ENCODE peak calls at places on chromosome 16, in six cellular contexts. W is K562, J is GM12878, Z is HCT116, I is H1, P is HepG2. X is an unnamed sample.

GRCh38 chr16:81036751-81037350 is 1.2 kb downstream of the ATMIN start:
- DNase-seq in W (no peak), Z (no peak), I (no peak), J (no peak), P (peak), X (no peak)

GRCh38 chr16:56357291-56357764 is 68.0 kb downstream of the AMFR start:
- DNase-seq in W (no peak), P (no peak), I (peak), J (no peak), Z (no peak), X (no peak)

GRCh38 chr16:56763305-56763916 is 33.5 kb downstream of the NUP93 start:
- DNase-seq in Z (no peak), P (no peak), W (no peak), J (no peak), I (no peak), X (no peak)

GRCh38 chr16:3536851-3537250 is 36.0 kb downstream of the CLUAP1 start:
- DNase-seq in Z (no peak), J (no peak), W (no peak), I (no peak), P (no peak), X (no peak)

GRCh38 chr16:3690991-3691720 is 26.2 kb downstream of the TRAP1 start:
- DNase-seq in I (no peak), W (no peak), J (no peak), P (no peak), Z (no peak), X (no peak)

GRCh38 chr16:57698812-57699405 is 4.3 kb downstream of the DRC7 start:
- DNase-seq in J (no peak), Z (no peak), W (no peak), P (no peak), I (no peak), X (no peak)

GRCh38 chr16:57541754-57542435 is 548 bp upstream of the ADGRG5 start:
- DNase-seq in W (no peak), Z (no peak), I (peak), P (no peak), J (no peak), X (no peak)

GRCh38 chr16:4461250-4462085 is 13.0 kb downstream of the NMRAL1 start:
- DNase-seq in Z (no peak), J (no peak), W (peak), P (peak), I (peak), X (no peak)

GRCh38 chr16:15502041-15502725 is 67.8 kb downstream of the BMERB1 start:
- DNase-seq in W (peak), J (no peak), Z (peak), I (no peak), P (peak), X (no peak)

GRCh38 chr16:17325744-17326143 is 145.0 kb downstream of the XYLT1 start:
- DNase-seq in W (no peak), P (no peak), I (no peak), J (no peak), Z (no peak), X (no peak)

GRCh38 chr16:53678756-53679334 is 24.8 kb downstream of the RPGRIP1L start:
- DNase-seq in Z (no peak), W (no peak), P (no peak), J (no peak), I (no peak), X (no peak)

GRCh38 chr16:69367980-69368379 is 16.4 kb upstream of the TMED6 start:
- DNase-seq in I (no peak), J (no peak), Z (no peak), W (no peak), P (no peak), X (no peak)

DNA sequence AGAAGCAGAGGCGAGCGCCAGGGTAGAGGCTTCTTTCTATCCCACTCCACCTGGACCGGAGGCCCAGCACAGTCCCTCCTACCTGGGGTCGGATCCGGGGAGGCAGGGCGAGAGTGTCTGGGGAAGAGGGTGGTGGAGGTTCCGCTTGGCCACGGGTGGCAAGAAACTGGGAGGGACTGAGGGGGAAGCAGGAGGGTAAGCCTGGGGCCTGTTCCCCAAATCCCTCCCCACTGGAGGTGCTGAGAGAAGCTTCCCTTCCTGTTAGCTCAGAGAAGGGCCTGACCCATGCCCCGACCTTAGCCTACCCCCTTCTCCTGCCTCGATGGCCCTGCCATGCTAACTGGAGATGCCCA is 1.8 kb upstream of the TPPP3 start:
- DNase-seq in W (no peak), I (no peak), Z (no peak), P (no peak), J (no peak), X (no peak)
- H3K4me3 ChIP-seq in W (no peak), I (peak), Z (no peak), P (no peak), J (no peak), X (no peak)

GRCh38 chr16:2471016-2471652 is at the start of gene NTN3:
- DNase-seq in W (peak), I (peak), J (no peak), Z (no peak), P (no peak), X (peak)
- TF ChIP-seq ZNF274 in W (no peak), I (no peak), J (no peak), Z (no peak), P (no peak), X (no peak)

GRCh38 chr16:86808863-86809444 is 230.6 kb downstream of the FOXL1 start:
- DNase-seq in J (no peak), W (no peak), P (no peak), I (no peak), Z (no peak), X (no peak)

GRCh38 chr16:86809458-86809955 is 231.2 kb downstream of the FOXL1 start:
- DNase-seq in J (no peak), Z (no peak), W (no peak), P (no peak), I (no peak), X (no peak)

GRCh38 chr16:86805210-86805609 is 226.9 kb downstream of the FOXL1 start:
- DNase-seq in P (no peak), Z (no peak), W (no peak), I (no peak), J (no peak), X (no peak)

GRCh38 chr16:86806181-86806837 is 228.0 kb downstream of the FOXL1 start:
- DNase-seq in P (no peak), W (no peak), I (no peak), J (no peak), Z (no peak), X (no peak)

GRCh38 chr16:86806838-86807351 is 228.5 kb downstream of the FOXL1 start:
- DNase-seq in J (no peak), P (no peak), W (no peak), I (peak), Z (no peak), X (no peak)
- TF ChIP-seq YY1 in J (no peak), P (no peak), W (no peak), I (no peak), Z (no peak), X (no peak)

GRCh38 chr16:86344881-86345280 is 165.4 kb upstream of the FOXF1 start:
- DNase-seq in P (no peak), W (no peak), Z (no peak), I (no peak), J (no peak), X (no peak)

GRCh38 chr16:86342161-86342560 is 168.2 kb upstream of the FOXF1 start:
- DNase-seq in J (no peak), W (no peak), I (no peak), P (no peak), Z (no peak), X (no peak)

GRCh38 chr16:86344586-86344871 is 165.8 kb upstream of the FOXF1 start:
- DNase-seq in W (no peak), I (no peak), J (no peak), P (no peak), Z (no peak), X (no peak)

GRCh38 chr16:86343733-86344585 is 166.4 kb upstream of the FOXF1 start:
- DNase-seq in Z (no peak), I (no peak), W (no peak), J (no peak), P (no peak), X (no peak)

GRCh38 chr16:86343111-86343642 is 167.2 kb upstream of the FOXF1 start:
- DNase-seq in W (no peak), P (no peak), Z (no peak), I (no peak), J (no peak), X (no peak)
- H3K4me3 ChIP-seq in W (no peak), P (no peak), Z (no peak), I (no peak), J (no peak), X (no peak)

GRCh38 chr16:20355114-20355782 is 2.7 kb upstream of the UMOD start:
- DNase-seq in J (no peak), P (no peak), I (no peak), Z (no peak), W (no peak), X (no peak)

GRCh38 chr16:20364051-20364450 is 11.5 kb upstream of the UMOD start:
- DNase-seq in Z (no peak), I (no peak), P (no peak), J (no peak), W (no peak), X (no peak)

GRCh38 chr16:20363191-20363590 is 10.7 kb upstream of the UMOD start:
- DNase-seq in W (no peak), I (no peak), P (no peak), Z (no peak), J (no peak), X (no peak)

DNA sequence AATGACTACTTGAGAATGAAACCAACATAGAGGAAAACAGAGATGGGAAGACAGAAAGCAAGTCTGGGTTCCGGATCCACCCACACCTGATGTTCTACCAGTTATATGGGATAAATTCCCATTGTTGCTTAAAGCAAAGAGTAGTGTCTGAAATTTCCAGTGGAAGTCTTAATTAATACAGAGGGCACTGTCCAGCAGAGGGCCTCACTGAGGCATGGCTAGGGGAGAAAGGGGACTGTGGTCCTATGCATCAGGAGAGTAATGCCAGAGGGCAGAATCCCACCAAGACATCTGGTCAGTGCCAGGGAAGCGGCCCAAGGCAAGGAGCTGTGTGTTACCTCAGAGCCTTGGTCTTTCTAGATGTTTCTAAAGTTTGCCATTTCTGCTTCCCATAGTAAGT is 7.5 kb upstream of the UMOD start:
- DNase-seq in I (peak), Z (no peak), W (peak), P (peak), J (no peak), X (no peak)
- TF ChIP-seq ZNF274 in I (no peak), Z (no peak), W (no peak), P (no peak), J (no peak), X (no peak)

GRCh38 chr16:73527191-73527590 is 479.3 kb upstream of the ZFHX3 start:
- DNase-seq in J (no peak), Z (no peak), I (no peak), W (no peak), P (no peak), X (no peak)
- TF ChIP-seq YY1 in J (no peak), Z (no peak), I (no peak), W (no peak), P (no peak), X (no peak)

DNA sequence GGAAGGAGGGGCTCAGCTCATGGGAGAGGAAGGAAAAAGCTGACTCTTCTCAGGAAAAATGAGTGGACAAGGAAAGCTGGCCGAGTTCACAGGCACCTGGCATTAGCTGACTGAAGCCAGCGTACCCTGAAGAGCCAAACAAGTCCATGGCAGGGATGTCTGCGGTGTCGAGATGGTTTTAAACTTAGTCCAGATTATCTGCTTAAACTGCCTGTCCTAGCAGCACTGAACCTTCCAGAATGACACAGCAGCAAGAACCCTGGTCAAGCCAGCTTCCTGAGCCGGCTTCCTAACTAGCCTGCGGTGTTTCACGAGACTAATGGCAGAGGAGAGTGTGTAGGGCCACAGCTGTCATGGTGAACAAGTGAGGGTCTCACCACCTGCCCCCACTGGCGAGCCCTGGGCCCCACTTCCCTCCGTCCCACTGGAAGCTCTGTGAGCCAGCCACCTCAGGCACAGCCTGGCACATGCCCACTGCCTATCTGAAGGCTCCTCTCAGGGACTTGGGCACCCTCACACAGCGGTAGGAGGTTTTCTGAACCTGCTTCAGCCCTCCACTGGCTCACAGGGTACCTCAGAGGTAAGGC is 28.8 kb upstream of the MTSS2 start:
- DNase-seq in W (no peak), I (no peak), Z (no peak), J (no peak), P (no peak), X (no peak)
- H3K4me3 ChIP-seq in W (no peak), I (no peak), Z (no peak), J (no peak), P (no peak), X (no peak)

GRCh38 chr16:49455991-49456745 is 82.6 kb downstream of the C16orf78 start:
- DNase-seq in J (no peak), Z (no peak), I (no peak), P (no peak), W (no peak), X (no peak)
- TF ChIP-seq ZNF274 in J (no peak), Z (no peak), I (no peak), P (no peak), W (no peak), X (no peak)

GRCh38 chr16:12764813-12765212 is 38.9 kb downstream of the CPPED1 start:
- DNase-seq in Z (no peak), J (no peak), P (no peak), W (no peak), I (no peak), X (no peak)

GRCh38 chr16:12771341-12771798 is 32.3 kb downstream of the CPPED1 start:
- DNase-seq in J (no peak), W (no peak), P (peak), I (no peak), Z (no peak), X (no peak)

GRCh38 chr16:12763517-12763916 is 40.2 kb downstream of the CPPED1 start:
- DNase-seq in Z (no peak), J (no peak), W (no peak), P (peak), I (no peak), X (no peak)

GRCh38 chr16:12766853-12767252 is 36.8 kb downstream of the CPPED1 start:
- DNase-seq in Z (no peak), I (no peak), J (no peak), P (no peak), W (no peak), X (no peak)

DNA sequence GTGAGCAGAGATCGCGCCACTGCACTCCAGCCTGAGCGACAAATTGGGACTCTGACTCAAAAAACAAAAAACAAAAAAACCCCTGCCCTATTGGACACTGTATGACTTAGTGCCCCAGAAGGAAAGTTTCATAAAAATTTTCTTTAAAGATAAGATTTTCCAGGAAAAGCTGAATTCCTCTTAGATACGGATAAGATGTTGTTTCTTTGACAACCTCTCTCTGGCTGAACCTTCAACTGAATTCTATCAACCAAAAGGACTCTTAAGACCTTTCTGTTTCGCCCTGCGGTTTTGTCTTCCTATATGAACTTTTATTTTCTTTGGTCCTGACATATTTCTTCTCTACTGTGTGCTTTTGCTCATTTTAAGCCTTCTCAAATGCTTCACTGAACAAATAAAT is 35.8 kb downstream of the CPPED1 start:
- DNase-seq in J (no peak), I (no peak), Z (no peak), P (no peak), W (no peak), X (no peak)
- TF ChIP-seq YY1 in J (no peak), I (no peak), Z (no peak), P (no peak), W (no peak), X (no peak)

X was measured in NT2/D1.